ENCODE peak calls at places on chromosome 1, in seven cellular contexts. S is Caco-2; L is fibroblast of lung; G is K562; X is heart left ventricle; M is CD8-positive, alpha-beta T cell; V is thoracic aorta. P is an unnamed sample.

GRCh38 chr1:110393691-110394564 is 3.1 kb upstream of the SLC16A4 start:
- DNase-seq in S (peak; percentile 56), L (peak; percentile 82), G (no peak), X (no peak), M (no peak), V (no peak), P (peak; percentile 72)

GRCh38 chr1:61618193-61618592 is 106.7 kb downstream of the TM2D1 start:
- DNase-seq in S (no peak), L (no peak), G (no peak), X (no peak), M (no peak), V (no peak), P (no peak)

GRCh38 chr1:224434447-224435317 is at the start of gene WDR26:
- DNase-seq in S (peak; percentile 86), L (peak; percentile 80), G (peak; percentile 84), X (peak; percentile 88), M (peak; percentile 65), V (no peak), P (peak; percentile 93)

GRCh38 chr1:28883242-28883616 is 31.1 kb upstream of the EPB41 start:
- DNase-seq in S (no peak), L (no peak), G (no peak), X (no peak), M (no peak), V (no peak), P (no peak)

GRCh38 chr1:246413430-246413829 is 93.6 kb downstream of the SMYD3 start:
- DNase-seq in S (no peak), L (no peak), G (no peak), X (no peak), M (no peak), V (no peak), P (no peak)

GRCh38 chr1:208203848-208204609 is 40.2 kb downstream of the PLXNA2 start:
- DNase-seq in S (no peak), L (peak; percentile 36), G (no peak), X (no peak), M (no peak), V (no peak), P (peak; percentile 84)

GRCh38 chr1:100924212-100924611 is 28.3 kb downstream of the SLC30A7 start:
- DNase-seq in S (no peak), L (peak; percentile 12), G (no peak), X (no peak), M (no peak), V (no peak), P (no peak)

GRCh38 chr1:175499595-175500367 is 243.6 kb downstream of the TNR start:
- DNase-seq in S (no peak), L (no peak), G (no peak), X (no peak), M (no peak), V (no peak), P (peak; percentile 9)

GRCh38 chr1:25598879-25599278 is 17.7 kb upstream of the MAN1C1 start:
- DNase-seq in S (no peak), L (no peak), G (no peak), X (no peak), M (no peak), V (no peak), P (no peak)

GRCh38 chr1:41647202-41648135 is 163.0 kb upstream of the EDN2 start:
- DNase-seq in S (no peak), L (no peak), G (no peak), X (no peak), M (no peak), V (no peak), P (no peak)

GRCh38 chr1:9792156-9793042 is 31.4 kb downstream of the CLSTN1 start:
- DNase-seq in S (no peak), L (peak; percentile 24), G (no peak), X (no peak), M (no peak), V (no peak), P (peak; percentile 11)

GRCh38 chr1:84504580-84505021 is 1.6 kb upstream of the SPATA1 start:
- DNase-seq in S (no peak), L (peak; percentile 68), G (no peak), X (no peak), M (no peak), V (no peak), P (peak; percentile 5)

GRCh38 chr1:84506729-84507453 is 510 bp upstream of the GNG5 start:
- DNase-seq in S (no peak), L (no peak), G (no peak), X (no peak), M (no peak), V (no peak), P (no peak)

GRCh38 chr1:84505167-84506001 is 802 bp upstream of the SPATA1 start:
- DNase-seq in S (no peak), L (peak; percentile 66), G (peak; percentile 76), X (no peak), M (no peak), V (peak; percentile 6), P (peak; percentile 14)

GRCh38 chr1:84506002-84506728 is at the start of the genes GNG5 and SPATA1:
- DNase-seq in S (peak; percentile 94), L (peak; percentile 97), G (peak; percentile 96), X (peak; percentile 100), M (peak; percentile 91), V (peak; percentile 95), P (peak; percentile 98)

DNA sequence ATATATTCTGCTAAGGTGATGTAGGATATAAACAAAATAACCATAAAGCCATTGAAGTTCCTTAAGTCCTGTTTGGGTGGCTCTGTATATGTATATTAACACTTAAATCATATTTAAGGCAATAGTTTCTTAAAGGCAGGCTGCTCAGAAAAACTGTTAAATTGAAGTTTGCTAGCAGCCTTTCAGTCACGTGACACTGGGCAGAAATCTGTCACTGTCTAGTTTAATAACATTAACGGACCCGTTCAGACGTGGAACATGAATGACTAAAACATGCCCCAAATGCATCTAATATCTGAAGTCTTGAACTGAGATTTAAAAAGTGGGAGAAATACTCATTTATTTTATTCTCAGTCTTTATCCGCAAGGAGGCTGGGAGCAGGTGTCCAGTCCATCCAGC is 3.3 kb upstream of the SPATA1 start:
- DNase-seq in S (no peak), L (no peak), G (no peak), X (no peak), M (no peak), V (no peak), P (no peak)
- H3K4me1 ChIP-seq in S (peaks cover 7% of the 10 kb centered on the region), L (no peaks in the 10 kb centered on the region), G (peaks cover 1% of the 10 kb centered on the region), X (peaks cover 5% of the 10 kb centered on the region), M (peaks cover 45% of the 10 kb centered on the region), V (peaks cover 53% of the 10 kb centered on the region), P (peaks cover 15% of the 10 kb centered on the region)

GRCh38 chr1:236123563-236123962 is 18.8 kb upstream of the GPR137B start:
- DNase-seq in S (no peak), L (no peak), G (no peak), X (no peak), M (no peak), V (no peak), P (no peak)

GRCh38 chr1:236119935-236120484 is 22.3 kb upstream of the GPR137B start:
- DNase-seq in S (no peak), L (no peak), G (no peak), X (no peak), M (no peak), V (no peak), P (no peak)

GRCh38 chr1:236117710-236118109 is 24.6 kb upstream of the GPR137B start:
- DNase-seq in S (no peak), L (no peak), G (no peak), X (no peak), M (no peak), V (no peak), P (no peak)

GRCh38 chr1:236122176-236122575 is 20.2 kb upstream of the GPR137B start:
- DNase-seq in S (no peak), L (no peak), G (no peak), X (no peak), M (no peak), V (no peak), P (no peak)

GRCh38 chr1:236120725-236121153 is 21.6 kb upstream of the GPR137B start:
- DNase-seq in S (no peak), L (no peak), G (no peak), X (no peak), M (no peak), V (no peak), P (no peak)
- TF ChIP-seq CTCF in S (no peak), L (no peak), G (no peak), X (no peak), M (no peak), V (no peak), P (no peak)

DNA sequence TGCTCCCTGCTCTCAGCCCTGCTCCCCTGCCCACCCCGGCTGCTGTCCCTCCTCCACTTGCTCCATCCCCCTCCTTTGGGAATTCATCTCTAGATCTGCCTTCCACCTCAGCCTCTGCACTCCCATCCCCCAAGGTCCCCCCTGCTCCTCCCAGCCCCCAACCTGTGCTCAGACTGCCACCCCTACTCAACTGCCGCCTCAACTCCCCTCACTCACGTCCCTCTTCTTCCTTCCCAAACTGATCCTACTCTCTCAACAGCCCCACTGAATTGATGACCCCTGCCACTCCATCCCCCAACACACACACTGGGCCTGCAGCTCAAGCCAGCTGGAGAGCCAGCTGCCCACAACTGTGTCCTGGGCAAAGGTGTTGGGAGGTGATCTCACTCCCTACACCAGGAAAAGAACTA is 15.8 kb upstream of the ETV3L start:
- DNase-seq in S (no peak), L (no peak), G (no peak), X (no peak), M (no peak), V (no peak), P (no peak)
- H3K4me1 ChIP-seq in S (no peaks in the 10 kb centered on the region), L (no peaks in the 10 kb centered on the region), G (peaks cover 9% of the 10 kb centered on the region), X (no peaks in the 10 kb centered on the region), M (no peaks in the 10 kb centered on the region), V (no peaks in the 10 kb centered on the region), P (no peaks in the 10 kb centered on the region)

GRCh38 chr1:234431255-234431654 is 47.7 kb downstream of the TARBP1 start:
- DNase-seq in S (no peak), L (no peak), G (no peak), X (no peak), M (no peak), V (no peak), P (no peak)

GRCh38 chr1:234429434-234429806 is 49.6 kb downstream of the TARBP1 start:
- DNase-seq in S (no peak), L (no peak), G (no peak), X (no peak), M (no peak), V (no peak), P (no peak)

GRCh38 chr1:234433563-234434285 is 45.3 kb downstream of the TARBP1 start:
- DNase-seq in S (no peak), L (no peak), G (peak; percentile 43), X (no peak), M (no peak), V (no peak), P (no peak)

GRCh38 chr1:234430691-234431090 is 48.3 kb downstream of the TARBP1 start:
- DNase-seq in S (no peak), L (no peak), G (no peak), X (no peak), M (no peak), V (no peak), P (no peak)

DNA sequence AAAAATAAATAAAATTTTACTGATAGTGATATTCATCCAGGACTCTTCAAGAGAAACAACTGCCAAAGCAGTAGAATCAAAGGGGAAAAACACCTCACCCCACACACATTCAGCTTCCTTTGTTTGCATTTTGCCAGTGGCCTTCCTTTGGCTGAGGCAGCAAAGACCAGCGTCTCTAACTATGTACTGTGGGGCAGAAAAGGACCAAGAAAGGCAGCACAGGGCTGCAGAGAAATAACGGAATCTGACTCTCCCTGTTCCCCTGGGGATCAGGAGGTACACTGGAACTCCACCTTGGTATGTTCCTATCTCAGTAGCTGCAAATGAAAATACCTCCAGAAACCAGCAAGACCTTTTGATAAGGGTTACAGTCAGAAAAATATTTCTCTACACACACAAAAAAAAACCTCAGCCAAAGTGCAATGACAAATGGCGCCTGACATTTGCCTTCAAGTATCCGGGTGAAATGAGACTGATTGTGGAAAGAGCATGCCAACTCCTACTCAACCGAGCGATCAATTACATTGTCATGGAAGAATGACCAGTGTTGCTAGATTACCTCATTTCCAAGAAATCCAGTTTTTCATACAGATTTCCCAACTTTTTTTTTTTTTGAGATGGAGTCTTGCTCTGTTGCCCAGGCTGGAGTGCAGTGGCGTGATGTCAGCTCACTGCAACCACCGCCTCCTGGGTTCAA is 50.9 kb downstream of the TARBP1 start:
- DNase-seq in S (no peak), L (no peak), G (no peak), X (no peak), M (no peak), V (no peak), P (no peak)
- TF ChIP-seq CTCF in S (no peak), L (no peak), G (no peak), X (no peak), M (no peak), V (no peak), P (no peak)